ENCODE peak calls at places on chromosome 22, in five cellular contexts. S is stimulated activated CD4-positive, alpha-beta T cell treated with anti-CD3 and anti-CD28 coated beads, TNF-alpha, amount 100 ng/mL, for 4 hours; C is PC-9; V is left cardiac atrium; H is nephron progenitor cell. G is an unnamed sample.

GRCh38 chr22:26549902-26550497 is 37.7 kb upstream of the TFIP11 start:
- DNase-seq in V (no peak), C (no peak), H (no peak), S (no peak), G (no peak)

GRCh38 chr22:37499006-37499707 is 13.0 kb upstream of the MFNG start:
- DNase-seq in V (no peak), S (no peak), H (no peak), C (no peak), G (no peak)

GRCh38 chr22:25452116-25452700 is 112.3 kb upstream of the GRK3 start:
- DNase-seq in H (no peak), S (no peak), C (no peak), V (no peak), G (no peak)

GRCh38 chr22:30832407-30832987 is 136.1 kb downstream of the MORC2 start:
- DNase-seq in C (peak), H (no peak), S (no peak), V (no peak), G (no peak)

GRCh38 chr22:32204211-32204855 is 540 bp downstream of the RFPL2 start:
- DNase-seq in H (peak), V (no peak), C (no peak), S (no peak), G (no peak)

GRCh38 chr22:43448048-43448447 is 36.2 kb downstream of the MPPED1 start:
- DNase-seq in C (no peak), V (no peak), S (no peak), H (no peak), G (no peak)

GRCh38 chr22:48118654-48119053 is 1356.2 kb downstream of the TBC1D22A start:
- DNase-seq in C (no peak), S (no peak), V (no peak), H (no peak), G (no peak)

GRCh38 chr22:45190473-45190872 is 26.7 kb downstream of the NUP50 start:
- DNase-seq in V (no peak), H (no peak), S (no peak), C (no peak), G (no peak)

GRCh38 chr22:38554281-38554680 is 15.7 kb downstream of the DMC1 start:
- DNase-seq in C (no peak), V (no peak), S (no peak), H (no peak), G (no peak)